ENCODE peak calls at places on chromosomes 12 and 14, in seven cellular contexts. G is AG04450, N is dorsolateral prefrontal cortex, M is GM13976, L is H7, U is choroid plexus epithelial cell, V is lung. P is an unnamed sample.

GRCh38 chr14:89915114-89915878 is 39.2 kb downstream of the EFCAB11 start:
- DNase-seq in G (no peak), N (no peak), M (peak), L (peak), U (peak), V (peak), P (peak)

GRCh38 chr12:54736549-54736948 is 88.4 kb upstream of the DCD start:
- DNase-seq in G (no peak), N (no peak), M (no peak), L (no peak), U (no peak), V (no peak), P (no peak)

GRCh38 chr12:113306382-113306781 is 28.5 kb downstream of the SLC8B1 start:
- DNase-seq in G (no peak), N (no peak), M (peak), L (peak), U (no peak), V (no peak), P (no peak)

GRCh38 chr12:59398164-59398563 is 197.7 kb upstream of the SLC16A7 start:
- DNase-seq in G (no peak), N (no peak), M (no peak), L (no peak), U (no peak), V (no peak), P (no peak)

GRCh38 chr14:58718226-58718625 is 80.5 kb downstream of the DACT1 start:
- DNase-seq in G (no peak), N (no peak), M (no peak), L (no peak), U (no peak), V (no peak), P (no peak)

GRCh38 chr12:59737725-59738463 is 142.1 kb downstream of the SLC16A7 start:
- DNase-seq in G (no peak), N (no peak), M (no peak), L (no peak), U (peak), V (no peak), P (no peak)

GRCh38 chr12:25855716-25856115 is 102.8 kb upstream of the RASSF8 start:
- DNase-seq in G (no peak), N (no peak), M (no peak), L (no peak), U (peak), V (no peak), P (no peak)

GRCh38 chr12:125528300-125528699 is 463.1 kb downstream of the AACS start:
- DNase-seq in G (no peak), N (peak), M (no peak), L (no peak), U (no peak), V (no peak), P (no peak)

GRCh38 chr12:85630851-85631250 is 205.4 kb downstream of the RASSF9 start:
- DNase-seq in G (no peak), N (no peak), M (no peak), L (no peak), U (no peak), V (no peak), P (no peak)

GRCh38 chr14:54754623-54755386 is 147.8 kb downstream of the GCH1 start:
- DNase-seq in G (no peak), N (no peak), M (no peak), L (no peak), U (no peak), V (no peak), P (no peak)

GRCh38 chr12:95336387-95337067 is 118.9 kb downstream of the VEZT start:
- DNase-seq in G (peak), N (peak), M (no peak), L (peak), U (peak), V (peak), P (no peak)

GRCh38 chr14:51897791-51898190 is 37.4 kb downstream of the GNG2 start:
- DNase-seq in G (no peak), N (no peak), M (no peak), L (no peak), U (no peak), V (no peak), P (no peak)

GRCh38 chr12:115943630-115944391 is 333.7 kb downstream of the MED13L start:
- DNase-seq in G (no peak), N (peak), M (no peak), L (no peak), U (no peak), V (peak), P (no peak)

GRCh38 chr12:76340680-76341435 is 7.4 kb downstream of the BBS10 start:
- DNase-seq in G (no peak), N (no peak), M (no peak), L (no peak), U (peak), V (no peak), P (no peak)

GRCh38 chr12:72075891-72076557 is 137.4 kb downstream of the TPH2 start:
- DNase-seq in G (no peak), N (no peak), M (no peak), L (peak), U (no peak), V (no peak), P (no peak)

GRCh38 chr14:31106768-31107167 is 80.6 kb upstream of the STRN3 start:
- DNase-seq in G (no peak), N (no peak), M (no peak), L (no peak), U (peak), V (no peak), P (no peak)

GRCh38 chr12:93379432-93380308 is 1.9 kb downstream of the NUDT4 start:
- DNase-seq in G (no peak), N (no peak), M (no peak), L (no peak), U (no peak), V (no peak), P (no peak)

GRCh38 chr12:93807354-93807753 is 130.2 kb downstream of the CRADD start:
- DNase-seq in G (no peak), N (no peak), M (no peak), L (no peak), U (no peak), V (no peak), P (no peak)

GRCh38 chr12:65656904-65657351 is 167.4 kb upstream of the HMGA2 start:
- DNase-seq in G (peak), N (no peak), M (no peak), L (no peak), U (peak), V (no peak), P (no peak)

GRCh38 chr14:34461334-34462131 is 507 bp downstream of the SPTSSA start:
- DNase-seq in G (no peak), N (peak), M (no peak), L (no peak), U (peak), V (peak), P (no peak)

GRCh38 chr12:130858084-130858483 is 13.8 kb upstream of the RAN start:
- DNase-seq in G (no peak), N (no peak), M (no peak), L (no peak), U (no peak), V (no peak), P (no peak)

GRCh38 chr12:44235674-44236073 is 399.8 kb downstream of the TMEM117 start:
- DNase-seq in G (no peak), N (no peak), M (no peak), L (no peak), U (no peak), V (no peak), P (no peak)

GRCh38 chr12:67827820-67828383 is 161.3 kb upstream of the IFNG-AS1 start:
- DNase-seq in G (peak), N (no peak), M (peak), L (no peak), U (peak), V (no peak), P (no peak)

GRCh38 chr12:52632656-52633055 is 14.3 kb upstream of the KRT73 start:
- DNase-seq in G (no peak), N (no peak), M (no peak), L (no peak), U (no peak), V (no peak), P (no peak)

GRCh38 chr12:131831021-131831571 is 2.9 kb downstream of the MMP17 start:
- DNase-seq in G (no peak), N (peak), M (no peak), L (no peak), U (no peak), V (no peak), P (no peak)

GRCh38 chr12:85872497-85873091 is 1.5 kb upstream of the NTS start:
- DNase-seq in G (peak), N (no peak), M (peak), L (peak), U (peak), V (no peak), P (peak)

GRCh38 chr12:14768823-14769405 is 34.4 kb downstream of the WBP11 start:
- DNase-seq in G (no peak), N (no peak), M (peak), L (peak), U (peak), V (no peak), P (no peak)

GRCh38 chr12:29041621-29042020 is 107.5 kb upstream of the FAR2 start:
- DNase-seq in G (peak), N (no peak), M (no peak), L (no peak), U (peak), V (no peak), P (no peak)

GRCh38 chr12:104498211-104498801 is 41.6 kb downstream of the CHST11 start:
- DNase-seq in G (no peak), N (no peak), M (no peak), L (no peak), U (no peak), V (no peak), P (peak)

GRCh38 chr12:3753549-3754284 is 808 bp upstream of the CRACR2A start:
- DNase-seq in G (no peak), N (no peak), M (peak), L (no peak), U (peak), V (no peak), P (peak)

GRCh38 chr12:65668981-65669695 is 155.1 kb upstream of the HMGA2 start:
- DNase-seq in G (no peak), N (no peak), M (no peak), L (no peak), U (peak), V (no peak), P (no peak)

GRCh38 chr12:90940872-90941499 is 14.0 kb downstream of the CCER1 start:
- DNase-seq in G (no peak), N (no peak), M (peak), L (no peak), U (peak), V (no peak), P (no peak)

GRCh38 chr12:57332646-57333312 is 81.8 kb upstream of the STAC3 start:
- DNase-seq in G (no peak), N (no peak), M (no peak), L (no peak), U (no peak), V (no peak), P (no peak)

GRCh38 chr12:50572760-50573159 is 68.0 kb downstream of the DIP2B start:
- DNase-seq in G (no peak), N (no peak), M (no peak), L (no peak), U (no peak), V (no peak), P (no peak)

GRCh38 chr12:3595721-3596120 is 104.7 kb downstream of the PRMT8 start:
- DNase-seq in G (no peak), N (no peak), M (no peak), L (no peak), U (no peak), V (no peak), P (no peak)

P was measured in CD4-positive, alpha-beta memory T cell.